ENCODE peak calls at places on chromosomes 1 and 21, in five cellular contexts. Y, M, F, U and X are unnamed samples.

GRCh38 chr1:5620418-5620817 is 371.8 kb downstream of the NPHP4 start:
- DNase-seq in F (no peak), Y (no peak), M (no peak), U (no peak), X (no peak)

GRCh38 chr21:46217511-46218196 is 10.9 kb downstream of the LSS start:
- DNase-seq in U (peak; percentile 43), Y (no peak), F (no peak), M (no peak), X (no peak)

GRCh38 chr1:45604239-45604638 is 19.6 kb downstream of the CCDC17 start:
- DNase-seq in M (no peak), U (no peak), Y (no peak), F (no peak), X (no peak)

GRCh38 chr1:177824508-177824982 is 145.3 kb downstream of the SEC16B start:
- DNase-seq in F (no peak), U (no peak), Y (no peak), M (no peak), X (no peak)

GRCh38 chr1:194289569-194290266 is 1103.3 kb upstream of the B3GALT2 start:
- DNase-seq in Y (no peak), M (no peak), U (no peak), F (no peak), X (no peak)

GRCh38 chr1:2376931-2377672 is 14.3 kb downstream of the MORN1 start:
- DNase-seq in Y (peak; percentile 23), U (no peak), M (no peak), F (peak; percentile 49), X (no peak)

GRCh38 chr21:46191257-46191685 is 7.0 kb upstream of the SPATC1L start:
- DNase-seq in U (peak; percentile 48), F (no peak), M (no peak), Y (peak; percentile 62), X (peak; percentile 80)

GRCh38 chr1:24392982-24393645 is 20.5 kb downstream of the STPG1 start:
- DNase-seq in U (no peak), M (no peak), Y (no peak), F (no peak), X (no peak)

GRCh38 chr1:60073605-60074278 is at the start of gene C1orf87:
- DNase-seq in Y (no peak), F (peak; percentile 48), U (no peak), M (no peak), X (no peak)

GRCh38 chr1:42942444-42942843 is 16.2 kb downstream of the SLC2A1 start:
- DNase-seq in F (peak; percentile 22), U (no peak), M (no peak), Y (no peak), X (no peak)

GRCh38 chr21:39630191-39630591 is 17.5 kb downstream of the B3GALT5 start:
- DNase-seq in U (no peak), M (peak; percentile 25), Y (no peak), F (no peak), X (no peak)

GRCh38 chr1:248841702-248842395 is 3.8 kb downstream of the ZNF672 start:
- DNase-seq in M (no peak), U (no peak), Y (peak; percentile 50), F (no peak), X (no peak)

GRCh38 chr1:89910780-89911179 is 84.1 kb upstream of the ZNF326 start:
- DNase-seq in U (no peak), Y (no peak), M (peak; percentile 82), F (no peak), X (no peak)

GRCh38 chr1:20356850-20357459 is 66.3 kb downstream of the VWA5B1 start:
- DNase-seq in M (no peak), U (no peak), F (no peak), Y (no peak), X (no peak)

GRCh38 chr1:155218854-155219591 is 10.5 kb downstream of the MTX1 start:
- DNase-seq in M (no peak), U (no peak), Y (no peak), F (no peak), X (no peak)

GRCh38 chr1:31976401-31976800 is 37.3 kb upstream of the KHDRBS1 start:
- DNase-seq in U (no peak), Y (no peak), M (no peak), F (no peak), X (no peak)

GRCh38 chr1:105087496-105087895 is 1337.8 kb downstream of the AMY1C start:
- DNase-seq in F (no peak), U (no peak), M (no peak), Y (no peak), X (no peak)

GRCh38 chr1:156260896-156261295 is 13.0 kb upstream of the PAQR6 start:
- DNase-seq in Y (no peak), U (no peak), M (no peak), F (peak; percentile 45), X (no peak)

GRCh38 chr1:105934806-105935205 is 1121.7 kb upstream of the PRMT6 start:
- DNase-seq in U (no peak), M (no peak), Y (no peak), F (no peak), X (no peak)

GRCh38 chr21:42454221-42454570 is 41.8 kb downstream of the RSPH1 start:
- DNase-seq in Y (no peak), F (no peak), U (no peak), M (no peak), X (no peak)

GRCh38 chr1:66275601-66276023 is 258.3 kb upstream of the SGIP1 start:
- DNase-seq in Y (peak; percentile 49), M (no peak), U (no peak), F (no peak), X (no peak)

GRCh38 chr1:38082678-38083317 is 36.2 kb upstream of the POU3F1 start:
- DNase-seq in Y (no peak), M (no peak), F (no peak), U (no peak), X (no peak)
- TF ChIP-seq POLR2A in Y (no peak), M (no peak), F (no peak), U (no peak), X (no peak)

GRCh38 chr1:112636597-112637256 is 17.1 kb downstream of the CAPZA1 start:
- DNase-seq in M (peak; percentile 17), Y (no peak), U (no peak), F (no peak), X (no peak)
- H3K4me1 ChIP-seq in M (peaks cover 57% of the 10 kb centered on the region), Y (peaks cover 35% of the 10 kb centered on the region), U (no peaks in the 10 kb centered on the region), F (no peaks in the 10 kb centered on the region), X (peaks cover 22% of the 10 kb centered on the region)

GRCh38 chr1:119958223-119958622 is 61.9 kb upstream of the ADAM30 start:
- DNase-seq in F (no peak), M (no peak), U (no peak), Y (no peak), X (no peak)

GRCh38 chr1:119953266-119953998 is 57.1 kb upstream of the ADAM30 start:
- DNase-seq in U (no peak), M (no peak), Y (no peak), F (no peak), X (no peak)

GRCh38 chr1:119952496-119952895 is 56.2 kb upstream of the ADAM30 start:
- DNase-seq in F (no peak), U (no peak), M (no peak), Y (no peak), X (no peak)

GRCh38 chr1:119956306-119956705 is 60.0 kb upstream of the ADAM30 start:
- DNase-seq in Y (no peak), M (no peak), U (no peak), F (no peak), X (no peak)

GRCh38 chr1:119954476-119955422 is 58.4 kb upstream of the ADAM30 start:
- DNase-seq in Y (no peak), F (no peak), U (no peak), M (no peak), X (no peak)
- TF ChIP-seq CTCF in Y (no peak), F (no peak), U (no peak), M (no peak), X (no peak)

GRCh38 chr1:100582943-100583342 is 45.0 kb downstream of the GPR88 start:
- DNase-seq in F (no peak), Y (no peak), M (no peak), U (no peak), X (no peak)
- TF ChIP-seq POLR2A in F (no peak), Y (no peak), M (no peak), U (no peak), X (no peak)

GRCh38 chr1:3460653-3461237 is 6.3 kb downstream of the ARHGEF16 start:
- DNase-seq in Y (peak; percentile 35), M (no peak), F (no peak), U (no peak), X (no peak)

GRCh38 chr1:3459051-3459908 is 4.8 kb downstream of the ARHGEF16 start:
- DNase-seq in Y (peak; percentile 14), F (no peak), M (no peak), U (no peak), X (no peak)

GRCh38 chr1:3461238-3461933 is 6.9 kb downstream of the ARHGEF16 start:
- DNase-seq in F (no peak), U (no peak), M (no peak), Y (peak; percentile 18), X (no peak)

GRCh38 chr1:3461934-3462275 is 7.4 kb downstream of the ARHGEF16 start:
- DNase-seq in Y (no peak), F (no peak), M (no peak), U (no peak), X (no peak)

GRCh38 chr1:3459940-3460652 is 5.6 kb downstream of the ARHGEF16 start:
- DNase-seq in U (no peak), Y (peak; percentile 50), F (peak; percentile 89), M (no peak), X (peak; percentile 54)
- H3K4me1 ChIP-seq in U (peaks cover 11% of the 10 kb centered on the region), Y (peaks cover 19% of the 10 kb centered on the region), F (no peaks in the 10 kb centered on the region), M (peaks cover 3% of the 10 kb centered on the region), X (peaks cover 31% of the 10 kb centered on the region)

DNA sequence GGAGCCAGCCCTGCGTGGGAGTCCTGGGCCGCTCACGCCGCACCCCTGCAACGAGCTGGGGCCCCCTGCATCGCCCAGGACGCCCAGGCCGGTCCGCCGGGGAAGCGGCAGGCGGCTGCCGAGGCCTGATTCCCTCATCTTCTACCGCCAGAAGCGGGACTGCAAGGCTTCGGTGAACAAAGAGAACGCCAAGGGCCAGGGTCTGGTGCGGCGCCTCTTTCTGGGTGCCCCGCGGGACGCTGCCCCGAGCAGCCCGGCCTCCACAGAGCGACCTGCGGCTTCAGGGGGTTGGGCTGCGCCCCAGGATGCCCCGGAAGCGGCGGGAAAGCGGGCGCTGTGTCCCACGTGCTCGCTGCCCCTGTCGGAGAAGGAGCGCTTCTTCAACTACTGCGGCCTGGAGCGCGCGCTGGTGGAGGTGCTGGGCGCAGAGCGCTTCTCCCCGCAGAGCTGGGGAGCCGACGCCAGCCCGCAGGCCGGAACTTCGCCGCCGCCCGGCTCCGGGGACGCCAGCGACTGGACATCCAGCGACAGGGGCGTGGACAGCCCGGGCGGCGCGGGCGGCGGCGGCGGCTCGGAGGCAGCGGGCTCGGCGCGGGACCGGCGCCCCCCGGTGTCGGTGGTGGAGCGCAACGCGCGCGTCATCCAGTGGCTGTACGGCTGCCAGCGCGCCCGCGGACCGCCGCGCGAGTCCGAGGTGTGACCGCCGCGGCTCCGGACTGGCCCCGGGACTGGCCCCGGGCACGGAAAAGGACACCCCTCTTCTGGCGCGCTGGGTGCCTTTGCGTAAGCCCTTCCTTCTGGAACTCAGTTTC is 2.7 kb downstream of the FAM110D start:
- DNase-seq in M (peak; percentile 26), U (no peak), Y (peak; percentile 77), F (peak; percentile 64), X (peak; percentile 36)
- TF ChIP-seq CTCF in M (peak; percentile 37), U (no peak), Y (no peak), F (peak; percentile 38), X (peak; percentile 36)